ENCODE peak calls at places on chromosomes 11 and 22, in four cellular contexts. One of them, this sample, is unnamed. For H3K4me1, the result is how much of the 10 kb centered on the place peaks cover.

GRCh38 chr11:96748639-96749370 is 359.0 kb downstream of the JRKL start:
- DNase-seq in CD4-positive, CD25-positive, alpha-beta regulatory T cell: no peak
- DNase-seq in tibial nerve: no peak
- DNase-seq in colonic mucosa: no peak
- DNase-seq in this sample: no peak

GRCh38 chr11:124669193-124669592 is 4.3 kb downstream of the SIAE start:
- DNase-seq in CD4-positive, CD25-positive, alpha-beta regulatory T cell: peak
- DNase-seq in tibial nerve: no peak
- DNase-seq in colonic mucosa: peak
- DNase-seq in this sample: peak

GRCh38 chr11:15901046-15901445 is 455.3 kb downstream of the SOX6 start:
- DNase-seq in CD4-positive, CD25-positive, alpha-beta regulatory T cell: no peak
- DNase-seq in tibial nerve: no peak
- DNase-seq in colonic mucosa: no peak
- DNase-seq in this sample: no peak

GRCh38 chr22:48098936-48099245 is 1336.4 kb downstream of the TBC1D22A start:
- DNase-seq in CD4-positive, CD25-positive, alpha-beta regulatory T cell: no peak
- DNase-seq in tibial nerve: no peak
- DNase-seq in colonic mucosa: no peak
- DNase-seq in this sample: no peak

GRCh38 chr22:22914726-22915669 is 27.4 kb downstream of the IGLL5 start:
- DNase-seq in CD4-positive, CD25-positive, alpha-beta regulatory T cell: no peak
- DNase-seq in tibial nerve: no peak
- DNase-seq in colonic mucosa: no peak
- DNase-seq in this sample: no peak

GRCh38 chr11:102318469-102318868 is 1.2 kb downstream of the BIRC3 start:
- DNase-seq in CD4-positive, CD25-positive, alpha-beta regulatory T cell: peak
- DNase-seq in tibial nerve: no peak
- DNase-seq in colonic mucosa: no peak
- DNase-seq in this sample: peak

GRCh38 chr11:108938604-108939003 is 273.7 kb downstream of the DDX10 start:
- DNase-seq in CD4-positive, CD25-positive, alpha-beta regulatory T cell: no peak
- DNase-seq in tibial nerve: no peak
- DNase-seq in colonic mucosa: no peak
- DNase-seq in this sample: no peak

GRCh38 chr11:17280494-17281127 is 4.1 kb downstream of the NUCB2 start:
- DNase-seq in CD4-positive, CD25-positive, alpha-beta regulatory T cell: no peak
- DNase-seq in tibial nerve: no peak
- DNase-seq in colonic mucosa: no peak
- DNase-seq in this sample: no peak

GRCh38 chr22:31603081-31603525 is 58.9 kb downstream of the PISD start:
- DNase-seq in CD4-positive, CD25-positive, alpha-beta regulatory T cell: no peak
- DNase-seq in tibial nerve: no peak
- DNase-seq in colonic mucosa: no peak
- DNase-seq in this sample: no peak

GRCh38 chr22:31347251-31348008 is 1.3 kb upstream of the PATZ1 start:
- DNase-seq in CD4-positive, CD25-positive, alpha-beta regulatory T cell: peak
- DNase-seq in tibial nerve: peak
- DNase-seq in colonic mucosa: peak
- DNase-seq in this sample: peak

GRCh38 chr11:35158371-35159081 is 19.6 kb downstream of the CD44 start:
- DNase-seq in CD4-positive, CD25-positive, alpha-beta regulatory T cell: no peak
- DNase-seq in tibial nerve: no peak
- DNase-seq in colonic mucosa: peak
- DNase-seq in this sample: no peak

GRCh38 chr22:32920032-32920628 is 118.6 kb downstream of the TIMP3 start:
- DNase-seq in CD4-positive, CD25-positive, alpha-beta regulatory T cell: no peak
- DNase-seq in tibial nerve: peak
- DNase-seq in colonic mucosa: peak
- DNase-seq in this sample: no peak

GRCh38 chr11:121241300-121242176 is 51.0 kb upstream of the SC5D start:
- DNase-seq in CD4-positive, CD25-positive, alpha-beta regulatory T cell: no peak
- DNase-seq in tibial nerve: no peak
- DNase-seq in colonic mucosa: no peak
- DNase-seq in this sample: no peak

GRCh38 chr11:114170226-114170625 is 110.7 kb downstream of the ZBTB16 start:
- DNase-seq in CD4-positive, CD25-positive, alpha-beta regulatory T cell: no peak
- DNase-seq in tibial nerve: no peak
- DNase-seq in colonic mucosa: no peak
- DNase-seq in this sample: no peak

GRCh38 chr11:114167355-114168085 is 108.0 kb downstream of the ZBTB16 start:
- DNase-seq in CD4-positive, CD25-positive, alpha-beta regulatory T cell: no peak
- DNase-seq in tibial nerve: no peak
- DNase-seq in colonic mucosa: no peak
- DNase-seq in this sample: no peak

GRCh38 chr11:114168086-114168448 is 108.6 kb downstream of the ZBTB16 start:
- DNase-seq in CD4-positive, CD25-positive, alpha-beta regulatory T cell: no peak
- DNase-seq in tibial nerve: no peak
- DNase-seq in colonic mucosa: no peak
- DNase-seq in this sample: no peak

GRCh38 chr11:114169321-114169749 is 109.8 kb downstream of the ZBTB16 start:
- DNase-seq in CD4-positive, CD25-positive, alpha-beta regulatory T cell: no peak
- DNase-seq in tibial nerve: no peak
- DNase-seq in colonic mucosa: no peak
- DNase-seq in this sample: no peak

DNA sequence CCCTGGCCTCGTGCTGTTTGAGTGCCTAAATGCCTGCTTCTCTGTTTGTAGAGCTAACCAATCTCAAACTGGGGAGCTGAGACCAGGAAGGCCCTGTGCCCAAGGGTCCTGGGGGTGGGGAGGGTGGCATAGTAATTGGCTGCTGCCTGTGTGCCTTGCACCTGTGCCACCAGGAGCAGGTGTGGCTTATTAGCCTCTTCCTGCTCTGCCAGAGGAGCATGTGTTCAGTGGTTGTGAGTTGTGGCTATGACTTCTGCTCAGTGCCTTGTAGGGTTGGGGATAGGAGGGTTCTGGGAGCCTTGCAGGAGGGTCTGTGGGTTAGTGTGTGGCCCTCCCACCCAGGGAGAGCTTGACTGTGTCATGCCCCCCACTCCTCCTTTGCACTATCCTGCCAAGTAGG is 109.2 kb downstream of the ZBTB16 start:
- DNase-seq in CD4-positive, CD25-positive, alpha-beta regulatory T cell: no peak
- DNase-seq in tibial nerve: peak
- DNase-seq in colonic mucosa: peak
- DNase-seq in this sample: no peak
- H3K4me1 ChIP-seq in CD4-positive, CD25-positive, alpha-beta regulatory T cell: half or more
- H3K4me1 ChIP-seq in tibial nerve: half or more
- H3K4me1 ChIP-seq in colonic mucosa: half or more
- H3K4me1 ChIP-seq in this sample: half or more

DNA sequence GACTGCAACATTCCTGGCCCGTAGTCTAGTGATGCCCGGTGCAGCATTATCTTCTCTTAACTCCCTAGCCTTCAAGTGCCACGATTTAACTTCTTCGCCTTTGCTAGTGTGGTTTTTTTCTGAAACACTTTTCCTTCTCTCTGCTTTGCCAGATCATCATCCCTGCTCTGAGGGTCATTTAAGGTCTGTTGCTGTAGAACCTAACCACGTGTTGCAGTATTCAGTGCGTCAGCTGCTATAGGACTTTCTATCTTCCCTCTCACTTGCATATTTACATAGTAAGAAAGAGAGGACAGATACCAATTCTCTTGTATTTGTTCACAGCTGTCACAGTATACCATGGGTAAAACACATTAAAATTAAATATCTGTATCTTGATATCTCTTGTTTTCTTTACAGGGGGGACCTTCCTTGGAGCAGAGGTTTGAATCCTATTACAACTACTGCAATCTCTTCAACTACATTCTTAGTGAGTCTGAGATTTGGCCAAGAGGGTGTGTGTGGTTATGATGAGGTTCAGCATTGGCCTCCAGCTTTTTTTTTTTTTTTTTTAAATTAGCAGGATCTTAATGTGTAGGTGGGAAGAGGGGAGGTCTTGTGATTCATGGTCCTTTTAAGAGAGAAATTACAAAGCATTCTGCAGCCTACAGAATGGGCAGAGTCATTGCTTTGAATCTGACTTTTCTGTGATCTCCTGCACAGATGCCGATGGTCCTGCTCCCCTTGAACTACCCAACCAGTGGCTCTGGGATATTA is 13.5 kb downstream of the EIF3L start:
- DNase-seq in CD4-positive, CD25-positive, alpha-beta regulatory T cell: no peak
- DNase-seq in tibial nerve: no peak
- DNase-seq in colonic mucosa: no peak
- DNase-seq in this sample: no peak
- H3K27ac ChIP-seq in CD4-positive, CD25-positive, alpha-beta regulatory T cell: no peak
- H3K27ac ChIP-seq in tibial nerve: no peak
- H3K27ac ChIP-seq in colonic mucosa: no peak
- H3K27ac ChIP-seq in this sample: no peak

GRCh38 chr22:20395181-20395896 is 1.4 kb downstream of the ZNF74 start:
- DNase-seq in CD4-positive, CD25-positive, alpha-beta regulatory T cell: no peak
- DNase-seq in tibial nerve: no peak
- DNase-seq in colonic mucosa: no peak
- DNase-seq in this sample: no peak
- H3K4me3 ChIP-seq in CD4-positive, CD25-positive, alpha-beta regulatory T cell: no peak
- H3K4me3 ChIP-seq in tibial nerve: no peak
- H3K4me3 ChIP-seq in colonic mucosa: no peak
- H3K4me3 ChIP-seq in this sample: no peak

DNA sequence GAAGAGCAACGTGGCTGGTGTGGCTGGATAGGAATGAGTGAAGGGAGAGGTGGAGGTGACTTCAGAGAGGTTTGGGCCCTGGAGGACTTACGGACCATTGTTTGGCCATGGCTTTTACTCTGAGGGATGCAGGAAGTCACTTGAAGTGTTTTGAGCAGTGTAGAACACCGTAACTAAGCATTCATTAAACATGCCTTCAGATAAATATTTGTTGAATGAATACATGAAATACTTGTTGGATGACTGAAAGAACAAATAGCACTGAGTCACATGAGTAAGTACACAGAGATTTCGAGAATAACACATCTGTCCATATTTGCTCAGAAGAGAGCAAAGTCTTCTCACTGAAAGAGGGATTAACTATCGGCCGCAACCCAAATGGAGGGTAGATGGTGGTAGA is 182.7 kb upstream of the SNX19 start:
- DNase-seq in CD4-positive, CD25-positive, alpha-beta regulatory T cell: no peak
- DNase-seq in tibial nerve: no peak
- DNase-seq in colonic mucosa: no peak
- DNase-seq in this sample: no peak
- H3K4me1 ChIP-seq in CD4-positive, CD25-positive, alpha-beta regulatory T cell: under half
- H3K4me1 ChIP-seq in tibial nerve: under half
- H3K4me1 ChIP-seq in colonic mucosa: under half
- H3K4me1 ChIP-seq in this sample: under half

DNA sequence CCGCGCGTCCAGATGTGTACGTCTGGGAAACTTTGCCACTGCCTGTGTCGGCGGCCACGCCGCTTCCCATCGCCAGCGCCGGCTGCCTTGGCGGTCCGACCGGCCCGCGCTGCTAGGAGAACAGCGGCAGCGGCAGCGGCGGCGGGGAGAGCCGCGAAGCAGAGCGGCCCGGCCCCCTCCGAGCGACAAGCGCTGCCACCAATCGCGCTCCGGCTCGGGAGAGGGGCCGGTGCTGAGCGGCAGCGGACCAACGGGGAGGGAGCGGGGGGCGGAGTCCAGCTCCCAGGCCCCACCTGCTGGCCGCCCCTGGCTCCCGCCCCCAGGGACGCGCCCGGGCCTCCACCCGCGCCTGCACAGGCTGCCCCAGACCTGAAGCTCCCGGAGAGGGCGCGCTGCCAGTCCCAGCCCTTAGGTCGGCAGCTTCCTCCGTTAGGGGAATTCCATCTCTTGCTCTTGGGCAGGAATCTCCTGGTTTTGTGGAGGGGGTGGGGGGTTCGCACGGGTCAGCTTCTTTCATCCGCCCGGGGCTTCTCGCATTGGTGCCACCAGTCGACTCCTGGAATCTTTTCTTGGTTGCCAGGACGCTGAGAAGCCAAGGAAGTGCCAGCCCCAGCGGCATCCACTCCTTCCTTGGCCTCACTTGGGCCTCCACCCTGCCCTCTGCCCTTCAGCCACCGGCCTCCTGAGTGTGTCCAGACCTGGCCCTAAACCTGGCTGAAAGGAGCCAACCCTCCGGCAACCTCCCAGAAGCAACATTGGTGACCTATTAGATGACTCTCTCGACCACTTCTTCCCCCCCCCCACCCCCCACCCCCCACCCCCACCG is at the start of gene GALNT18:
- DNase-seq in CD4-positive, CD25-positive, alpha-beta regulatory T cell: peak
- DNase-seq in tibial nerve: peak
- DNase-seq in colonic mucosa: peak
- DNase-seq in this sample: peak
- H3K27ac ChIP-seq in CD4-positive, CD25-positive, alpha-beta regulatory T cell: no peak
- H3K27ac ChIP-seq in tibial nerve: peak
- H3K27ac ChIP-seq in colonic mucosa: peak
- H3K27ac ChIP-seq in this sample: no peak

GRCh38 chr11:67429038-67429668 is 859 bp downstream of the RPS6KB2 start:
- DNase-seq in CD4-positive, CD25-positive, alpha-beta regulatory T cell: no peak
- DNase-seq in tibial nerve: no peak
- DNase-seq in colonic mucosa: no peak
- DNase-seq in this sample: no peak

GRCh38 chr11:67429722-67430121 is 1.4 kb downstream of the RPS6KB2 start:
- DNase-seq in CD4-positive, CD25-positive, alpha-beta regulatory T cell: no peak
- DNase-seq in tibial nerve: no peak
- DNase-seq in colonic mucosa: no peak
- DNase-seq in this sample: no peak

GRCh38 chr11:67423891-67424613 is 4.2 kb upstream of the RPS6KB2 start:
- DNase-seq in CD4-positive, CD25-positive, alpha-beta regulatory T cell: no peak
- DNase-seq in tibial nerve: no peak
- DNase-seq in colonic mucosa: no peak
- DNase-seq in this sample: no peak

GRCh38 chr11:67431346-67432249 is 3.3 kb downstream of the RPS6KB2 start:
- DNase-seq in CD4-positive, CD25-positive, alpha-beta regulatory T cell: no peak
- DNase-seq in tibial nerve: no peak
- DNase-seq in colonic mucosa: no peak
- DNase-seq in this sample: no peak

DNA sequence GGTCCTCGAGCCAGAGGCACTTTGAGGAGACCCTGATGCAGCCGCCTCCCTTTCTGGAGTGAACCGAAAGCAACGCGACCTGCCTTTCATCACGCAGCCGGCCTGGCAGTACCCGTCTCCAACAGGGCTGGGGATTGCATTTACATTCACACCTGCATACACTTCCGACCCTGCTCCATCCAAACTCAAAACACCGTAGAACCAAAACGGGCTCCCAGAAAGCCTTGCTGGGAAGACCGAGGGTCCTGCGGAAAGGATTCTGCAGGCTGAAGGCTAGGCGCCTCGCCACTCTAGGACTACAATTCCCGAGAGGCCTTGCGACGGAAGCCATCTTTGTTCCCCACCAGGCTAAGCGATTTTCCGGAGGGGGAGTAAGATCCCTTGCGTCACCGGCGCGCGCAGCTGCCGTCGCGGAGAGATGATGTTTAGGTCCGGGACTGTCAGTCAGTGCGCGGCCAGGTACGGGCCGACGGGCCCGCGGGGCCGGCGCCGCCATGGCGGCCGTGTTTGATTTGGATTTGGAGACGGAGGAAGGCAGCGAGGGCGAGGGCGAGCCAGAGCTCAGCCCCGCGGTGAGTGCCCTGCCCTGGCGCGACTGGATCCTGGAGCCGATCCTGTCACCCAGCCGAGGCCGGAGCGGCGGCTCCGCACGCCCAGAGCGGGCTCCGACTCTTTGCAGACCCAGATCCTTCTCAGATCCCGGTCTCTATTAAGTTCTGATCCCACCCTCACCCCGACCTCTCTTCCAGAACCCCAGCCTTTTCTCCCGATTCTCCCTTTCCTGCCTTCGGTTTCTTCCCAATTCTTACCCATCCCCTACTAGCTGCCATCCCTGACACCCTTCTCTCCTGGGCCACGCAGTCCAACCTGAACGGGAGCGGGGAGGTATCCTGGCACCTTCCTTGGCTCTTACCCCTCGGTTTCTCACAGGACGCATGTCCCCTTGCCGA is at the start of gene RPS6KB2:
- DNase-seq in CD4-positive, CD25-positive, alpha-beta regulatory T cell: peak
- DNase-seq in tibial nerve: peak
- DNase-seq in colonic mucosa: peak
- DNase-seq in this sample: peak
- H3K4me3 ChIP-seq in CD4-positive, CD25-positive, alpha-beta regulatory T cell: peak
- H3K4me3 ChIP-seq in tibial nerve: peak
- H3K4me3 ChIP-seq in colonic mucosa: peak
- H3K4me3 ChIP-seq in this sample: peak

This sample was measured in CD8-positive, alpha-beta memory T cell.